ENCODE peak calls at places on chromosomes 5 and 9, in five cellular contexts. Y is GM12878, M is upper lobe of left lung, A is HepG2, Z is K562. C is an unnamed sample.

GRCh38 chr5:96235008-96235910 is 197.8 kb downstream of the PCSK1 start:
- ATAC-seq in M (peak), A (no peak), Z (no peak), Y (peak), C (peak)

GRCh38 chr5:9059920-9060691 is 485.8 kb downstream of the SEMA5A start:
- ATAC-seq in A (no peak), Y (peak), M (peak), Z (no peak), C (peak)

GRCh38 chr5:36751881-36752280 is 124.7 kb upstream of the NIPBL start:
- ATAC-seq in A (peak), Z (peak), M (no peak), Y (peak), C (no peak)

GRCh38 chr5:20618353-20618752 is 630.4 kb upstream of the CDH18 start:
- ATAC-seq in A (no peak), Z (no peak), Y (no peak), M (peak), C (peak)

GRCh38 chr5:122221857-122222256 is 90.2 kb upstream of the SNCAIP start:
- ATAC-seq in Z (peak), Y (no peak), M (no peak), A (peak), C (no peak)

GRCh38 chr9:124452841-124453585 is 2.8 kb downstream of the ADGRD2 start:
- ATAC-seq in Y (no peak), A (peak), Z (no peak), M (no peak), C (no peak)

GRCh38 chr5:38518341-38518740 is 38.1 kb downstream of the LIFR start:
- ATAC-seq in M (no peak), Y (no peak), Z (no peak), A (no peak), C (no peak)

GRCh38 chr9:69760278-69760610 is 433 bp upstream of the PTAR1 start:
- ATAC-seq in A (peak), Y (no peak), Z (peak), M (peak), C (peak)

GRCh38 chr5:170429014-170429413 is 39.8 kb upstream of the KCNMB1 start:
- ATAC-seq in M (no peak), A (peak), Z (peak), Y (no peak), C (peak)

GRCh38 chr5:59724482-59725392 is 168.8 kb downstream of the PDE4D start:
- ATAC-seq in M (peak), Z (peak), Y (peak), A (peak), C (no peak)

GRCh38 chr9:36164989-36165388 is 4.2 kb upstream of the CCIN start:
- ATAC-seq in M (no peak), Z (no peak), Y (no peak), A (no peak), C (no peak)

GRCh38 chr9:36163840-36164175 is 5.4 kb upstream of the CCIN start:
- ATAC-seq in A (no peak), Y (no peak), Z (no peak), M (peak), C (peak)

GRCh38 chr9:36164361-36164760 is 4.8 kb upstream of the CCIN start:
- ATAC-seq in A (no peak), M (no peak), Z (no peak), Y (no peak), C (no peak)

GRCh38 chr9:36165766-36166149 is 3.4 kb upstream of the CCIN start:
- ATAC-seq in Y (no peak), Z (no peak), M (peak), A (no peak), C (peak)

DNA sequence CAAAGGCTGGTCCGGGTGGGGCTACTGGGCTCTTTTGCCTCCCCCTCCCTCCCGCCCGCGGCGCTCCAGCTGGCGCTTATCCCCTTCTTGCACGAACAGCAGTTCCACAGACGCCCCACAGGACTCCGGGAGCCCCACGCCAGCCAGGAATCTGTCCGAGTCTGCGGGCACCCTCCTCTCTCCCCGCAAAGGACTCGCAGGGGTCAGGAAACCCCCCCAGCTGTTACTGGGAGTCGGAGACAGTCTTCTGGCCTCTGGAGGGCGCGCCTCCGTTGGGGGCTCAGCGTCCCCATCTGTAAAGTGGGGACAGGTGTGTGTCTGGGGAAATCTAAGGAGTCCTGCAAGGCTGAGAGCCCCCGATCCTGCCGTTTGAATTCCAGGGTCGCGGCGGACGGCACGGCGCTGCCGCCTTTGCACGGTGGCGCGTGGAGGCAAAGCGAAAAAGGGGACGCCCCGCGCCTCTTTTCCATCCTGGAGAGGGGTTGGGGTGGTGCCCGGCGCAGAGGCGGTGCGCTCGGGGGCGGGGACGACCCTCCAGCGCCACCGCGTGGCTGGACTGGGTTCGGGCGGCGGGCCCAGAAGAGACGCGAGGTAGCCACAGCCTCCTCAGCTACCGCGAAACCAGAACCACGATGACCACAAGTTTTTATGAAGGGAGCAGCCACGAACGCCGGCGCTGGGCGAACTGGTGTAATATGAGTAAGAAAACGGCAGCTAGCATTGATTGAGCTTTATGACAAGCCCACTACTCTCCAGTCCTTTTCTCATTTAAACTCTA is 2.8 kb upstream of the CCIN start:
- ATAC-seq in Z (peak), M (peak), A (peak), Y (peak), C (peak)
- TF ChIP-seq POLR2AphosphoS5 in Z (no peak), M (peak), A (no peak), Y (no peak), C (peak)

GRCh38 chr9:120877276-120878034 is 467 bp upstream of the PHF19 start:
- ATAC-seq in Z (peak), A (peak), Y (peak), M (peak), C (peak)
- TF ChIP-seq EP300 in Z (no peak), A (no peak), Y (no peak), M (no peak), C (no peak)

GRCh38 chr5:137605377-137605776 is 106.3 kb upstream of the SPOCK1 start:
- ATAC-seq in M (no peak), Z (no peak), A (no peak), Y (no peak), C (no peak)
- TF ChIP-seq CTCF in M (peak), Z (no peak), A (no peak), Y (no peak), C (no peak)

GRCh38 chr9:653856-654387 is 187.6 kb upstream of the DMRT1 start:
- ATAC-seq in M (no peak), A (no peak), Z (no peak), Y (no peak), C (no peak)
- TF ChIP-seq POLR2AphosphoS5 in M (no peak), A (no peak), Z (no peak), Y (no peak), C (no peak)